ENCODE peak calls at places on chromosome 14, in nine cellular contexts. One of them, this sample, is unnamed.

GRCh38 chr14:72513994-72514659 is 379.8 kb downstream of the DPF3 start:
- DNase-seq in mesendoderm: peak; percentile 46
- DNase-seq in BE2C: no peak
- DNase-seq in testis: no peak
- DNase-seq in SK-N-SH: peak; percentile 50
- DNase-seq in osteoblast: no peak
- DNase-seq in HepG2: peak; percentile 7
- DNase-seq in body of pancreas: no peak
- DNase-seq in sigmoid colon: no peak
- DNase-seq in this sample: peak; percentile 60

GRCh38 chr14:91277546-91278382 is 33.3 kb upstream of the GPR68 start:
- DNase-seq in mesendoderm: no peak
- DNase-seq in BE2C: no peak
- DNase-seq in testis: no peak
- DNase-seq in SK-N-SH: no peak
- DNase-seq in osteoblast: no peak
- DNase-seq in HepG2: no peak
- DNase-seq in body of pancreas: no peak
- DNase-seq in sigmoid colon: no peak
- DNase-seq in this sample: no peak

GRCh38 chr14:22226381-22226780 is 362.6 kb downstream of the DAD1 start:
- DNase-seq in mesendoderm: peak; percentile 51
- DNase-seq in BE2C: no peak
- DNase-seq in testis: no peak
- DNase-seq in SK-N-SH: no peak
- DNase-seq in osteoblast: no peak
- DNase-seq in HepG2: no peak
- DNase-seq in body of pancreas: no peak
- DNase-seq in sigmoid colon: no peak
- DNase-seq in this sample: peak; percentile 77

GRCh38 chr14:95452176-95452889 is 64.1 kb downstream of the SYNE3 start:
- DNase-seq in mesendoderm: peak; percentile 59
- DNase-seq in BE2C: peak; percentile 39
- DNase-seq in testis: no peak
- DNase-seq in SK-N-SH: peak; percentile 56
- DNase-seq in osteoblast: no peak
- DNase-seq in HepG2: peak; percentile 51
- DNase-seq in body of pancreas: no peak
- DNase-seq in sigmoid colon: no peak
- DNase-seq in this sample: peak; percentile 43

GRCh38 chr14:57089901-57090300 is 178.8 kb downstream of the EXOC5 start:
- DNase-seq in mesendoderm: no peak
- DNase-seq in BE2C: no peak
- DNase-seq in testis: no peak
- DNase-seq in SK-N-SH: no peak
- DNase-seq in osteoblast: no peak
- DNase-seq in HepG2: no peak
- DNase-seq in body of pancreas: no peak
- DNase-seq in sigmoid colon: no peak
- DNase-seq in this sample: no peak

GRCh38 chr14:100679170-100679569 is 47.5 kb upstream of the DLK1 start:
- DNase-seq in mesendoderm: no peak
- DNase-seq in BE2C: no peak
- DNase-seq in testis: no peak
- DNase-seq in SK-N-SH: no peak
- DNase-seq in osteoblast: no peak
- DNase-seq in HepG2: no peak
- DNase-seq in body of pancreas: no peak
- DNase-seq in sigmoid colon: no peak
- DNase-seq in this sample: no peak

GRCh38 chr14:29926228-29926627 is 1.4 kb downstream of the PRKD1 start:
- DNase-seq in mesendoderm: peak; percentile 77
- DNase-seq in BE2C: no peak
- DNase-seq in testis: no peak
- DNase-seq in SK-N-SH: no peak
- DNase-seq in osteoblast: peak; percentile 88
- DNase-seq in HepG2: no peak
- DNase-seq in body of pancreas: no peak
- DNase-seq in sigmoid colon: no peak
- DNase-seq in this sample: no peak

GRCh38 chr14:78143489-78144145 is 26.6 kb upstream of the NRXN3 start:
- DNase-seq in mesendoderm: peak; percentile 21
- DNase-seq in BE2C: no peak
- DNase-seq in testis: no peak
- DNase-seq in SK-N-SH: no peak
- DNase-seq in osteoblast: no peak
- DNase-seq in HepG2: no peak
- DNase-seq in body of pancreas: no peak
- DNase-seq in sigmoid colon: no peak
- DNase-seq in this sample: no peak

GRCh38 chr14:68784995-68785816 is 7.7 kb downstream of the ZFP36L1 start:
- DNase-seq in mesendoderm: no peak
- DNase-seq in BE2C: no peak
- DNase-seq in testis: peak; percentile 25
- DNase-seq in SK-N-SH: no peak
- DNase-seq in osteoblast: peak; percentile 76
- DNase-seq in HepG2: no peak
- DNase-seq in body of pancreas: peak; percentile 35
- DNase-seq in sigmoid colon: peak; percentile 74
- DNase-seq in this sample: no peak

GRCh38 chr14:77099425-77100167 is 1.5 kb downstream of the CIPC start:
- DNase-seq in mesendoderm: peak; percentile 50
- DNase-seq in BE2C: no peak
- DNase-seq in testis: peak; percentile 48
- DNase-seq in SK-N-SH: no peak
- DNase-seq in osteoblast: no peak
- DNase-seq in HepG2: no peak
- DNase-seq in body of pancreas: no peak
- DNase-seq in sigmoid colon: no peak
- DNase-seq in this sample: peak; percentile 59
- H3K4me3 ChIP-seq in mesendoderm: no peak overlapping the region
- H3K4me3 ChIP-seq in BE2C: peak overlapping the region; percentile 95
- H3K4me3 ChIP-seq in testis: peak overlapping the region; percentile 97
- H3K4me3 ChIP-seq in SK-N-SH: peak overlapping the region; percentile 94
- H3K4me3 ChIP-seq in osteoblast: peak overlapping the region; percentile 99
- H3K4me3 ChIP-seq in HepG2: no peak overlapping the region
- H3K4me3 ChIP-seq in body of pancreas: no peak overlapping the region
- H3K4me3 ChIP-seq in sigmoid colon: peak overlapping the region; percentile 82
- H3K4me3 ChIP-seq in this sample: peak overlapping the region; percentile 84

GRCh38 chr14:65096323-65097089 is 5.8 kb downstream of the MAX start:
- DNase-seq in mesendoderm: no peak
- DNase-seq in BE2C: peak; percentile 68
- DNase-seq in testis: no peak
- DNase-seq in SK-N-SH: peak; percentile 54
- DNase-seq in osteoblast: no peak
- DNase-seq in HepG2: no peak
- DNase-seq in body of pancreas: no peak
- DNase-seq in sigmoid colon: no peak
- DNase-seq in this sample: no peak

GRCh38 chr14:65095633-65096205 is 6.6 kb downstream of the MAX start:
- DNase-seq in mesendoderm: no peak
- DNase-seq in BE2C: peak; percentile 20
- DNase-seq in testis: peak; percentile 58
- DNase-seq in SK-N-SH: no peak
- DNase-seq in osteoblast: no peak
- DNase-seq in HepG2: no peak
- DNase-seq in body of pancreas: peak; percentile 53
- DNase-seq in sigmoid colon: peak; percentile 91
- DNase-seq in this sample: peak; percentile 15

DNA sequence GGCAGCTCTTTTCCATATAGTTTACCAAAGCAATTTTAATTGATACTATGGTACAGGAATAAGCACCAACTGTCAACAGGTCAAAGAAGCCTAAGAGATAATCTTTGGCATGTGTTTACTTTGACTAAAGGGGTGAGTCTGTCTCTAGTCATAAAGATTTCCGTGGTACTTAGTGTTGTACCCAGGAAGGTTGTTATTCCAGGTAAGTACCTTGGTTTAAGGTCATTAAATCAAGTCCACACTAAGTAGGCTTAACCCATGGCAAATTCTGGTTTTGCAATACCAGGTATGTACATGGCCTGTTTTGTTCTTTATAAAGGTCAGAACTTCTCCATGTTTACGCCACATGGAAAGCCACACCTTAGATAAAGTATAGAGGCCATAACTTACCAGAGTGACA is 10.0 kb downstream of the MAX start:
- DNase-seq in mesendoderm: no peak
- DNase-seq in BE2C: no peak
- DNase-seq in testis: no peak
- DNase-seq in SK-N-SH: no peak
- DNase-seq in osteoblast: no peak
- DNase-seq in HepG2: no peak
- DNase-seq in body of pancreas: no peak
- DNase-seq in sigmoid colon: no peak
- DNase-seq in this sample: no peak
- H3K36me3 ChIP-seq in mesendoderm: peaks cover 14% of the 10 kb centered on the region
- H3K36me3 ChIP-seq in BE2C: peaks cover 59% of the 10 kb centered on the region
- H3K36me3 ChIP-seq in testis: no peaks in the 10 kb centered on the region
- H3K36me3 ChIP-seq in SK-N-SH: peaks cover 79% of the 10 kb centered on the region
- H3K36me3 ChIP-seq in osteoblast: peaks cover 76% of the 10 kb centered on the region
- H3K36me3 ChIP-seq in HepG2: peaks cover 70% of the 10 kb centered on the region
- H3K36me3 ChIP-seq in body of pancreas: peaks cover 38% of the 10 kb centered on the region
- H3K36me3 ChIP-seq in sigmoid colon: peaks cover 33% of the 10 kb centered on the region
- H3K36me3 ChIP-seq in this sample: peaks cover 64% of the 10 kb centered on the region

GRCh38 chr14:34090451-34090850 is 139.6 kb upstream of the EGLN3 start:
- DNase-seq in mesendoderm: no peak
- DNase-seq in BE2C: no peak
- DNase-seq in testis: no peak
- DNase-seq in SK-N-SH: no peak
- DNase-seq in osteoblast: no peak
- DNase-seq in HepG2: no peak
- DNase-seq in body of pancreas: no peak
- DNase-seq in sigmoid colon: no peak
- DNase-seq in this sample: no peak
- H3K4me1 ChIP-seq in mesendoderm: peaks cover 4% of the 10 kb centered on the region
- H3K4me1 ChIP-seq in BE2C: no peaks in the 10 kb centered on the region
- H3K4me1 ChIP-seq in testis: no peaks in the 10 kb centered on the region
- H3K4me1 ChIP-seq in SK-N-SH: no peaks in the 10 kb centered on the region
- H3K4me1 ChIP-seq in osteoblast: no peaks in the 10 kb centered on the region
- H3K4me1 ChIP-seq in HepG2: no peaks in the 10 kb centered on the region
- H3K4me1 ChIP-seq in body of pancreas: no peaks in the 10 kb centered on the region
- H3K4me1 ChIP-seq in sigmoid colon: no peaks in the 10 kb centered on the region
- H3K4me1 ChIP-seq in this sample: no peaks in the 10 kb centered on the region

GRCh38 chr14:70189678-70190077 is 927 bp upstream of the SLC8A3 start:
- DNase-seq in mesendoderm: no peak
- DNase-seq in BE2C: no peak
- DNase-seq in testis: no peak
- DNase-seq in SK-N-SH: peak; percentile 52
- DNase-seq in osteoblast: no peak
- DNase-seq in HepG2: no peak
- DNase-seq in body of pancreas: no peak
- DNase-seq in sigmoid colon: no peak
- DNase-seq in this sample: no peak
- H3K4me3 ChIP-seq in mesendoderm: no peak overlapping the region
- H3K4me3 ChIP-seq in BE2C: no peak overlapping the region
- H3K4me3 ChIP-seq in testis: no peak overlapping the region
- H3K4me3 ChIP-seq in SK-N-SH: peak overlapping the region; percentile 63
- H3K4me3 ChIP-seq in osteoblast: no peak overlapping the region
- H3K4me3 ChIP-seq in HepG2: no peak overlapping the region
- H3K4me3 ChIP-seq in body of pancreas: no peak overlapping the region
- H3K4me3 ChIP-seq in sigmoid colon: no peak overlapping the region
- H3K4me3 ChIP-seq in this sample: no peak overlapping the region

GRCh38 chr14:67652189-67652588 is 22.2 kb downstream of the VTI1B start:
- DNase-seq in mesendoderm: no peak
- DNase-seq in BE2C: no peak
- DNase-seq in testis: no peak
- DNase-seq in SK-N-SH: no peak
- DNase-seq in osteoblast: no peak
- DNase-seq in HepG2: no peak
- DNase-seq in body of pancreas: no peak
- DNase-seq in sigmoid colon: no peak
- DNase-seq in this sample: no peak

GRCh38 chr14:67646136-67646535 is 26.4 kb downstream of the ARG2 start:
- DNase-seq in mesendoderm: no peak
- DNase-seq in BE2C: no peak
- DNase-seq in testis: no peak
- DNase-seq in SK-N-SH: no peak
- DNase-seq in osteoblast: no peak
- DNase-seq in HepG2: no peak
- DNase-seq in body of pancreas: no peak
- DNase-seq in sigmoid colon: no peak
- DNase-seq in this sample: no peak

GRCh38 chr14:67650694-67651093 is 23.7 kb downstream of the VTI1B start:
- DNase-seq in mesendoderm: no peak
- DNase-seq in BE2C: no peak
- DNase-seq in testis: no peak
- DNase-seq in SK-N-SH: no peak
- DNase-seq in osteoblast: peak; percentile 89
- DNase-seq in HepG2: no peak
- DNase-seq in body of pancreas: no peak
- DNase-seq in sigmoid colon: no peak
- DNase-seq in this sample: no peak

GRCh38 chr14:67653651-67654280 is 20.7 kb downstream of the VTI1B start:
- DNase-seq in mesendoderm: peak; percentile 78
- DNase-seq in BE2C: peak; percentile 8
- DNase-seq in testis: no peak
- DNase-seq in SK-N-SH: no peak
- DNase-seq in osteoblast: no peak
- DNase-seq in HepG2: no peak
- DNase-seq in body of pancreas: no peak
- DNase-seq in sigmoid colon: peak; percentile 69
- DNase-seq in this sample: no peak

GRCh38 chr14:67650161-67650560 is 24.3 kb downstream of the VTI1B start:
- DNase-seq in mesendoderm: no peak
- DNase-seq in BE2C: no peak
- DNase-seq in testis: no peak
- DNase-seq in SK-N-SH: no peak
- DNase-seq in osteoblast: no peak
- DNase-seq in HepG2: no peak
- DNase-seq in body of pancreas: no peak
- DNase-seq in sigmoid colon: no peak
- DNase-seq in this sample: no peak
- H3K36me3 ChIP-seq in mesendoderm: peaks cover 10% of the 10 kb centered on the region
- H3K36me3 ChIP-seq in BE2C: peaks cover 47% of the 10 kb centered on the region
- H3K36me3 ChIP-seq in testis: no peaks in the 10 kb centered on the region
- H3K36me3 ChIP-seq in SK-N-SH: peaks cover 83% of the 10 kb centered on the region
- H3K36me3 ChIP-seq in osteoblast: peaks cover 57% of the 10 kb centered on the region
- H3K36me3 ChIP-seq in HepG2: peaks cover 90% of the 10 kb centered on the region
- H3K36me3 ChIP-seq in body of pancreas: peaks cover 21% of the 10 kb centered on the region
- H3K36me3 ChIP-seq in sigmoid colon: peaks cover 22% of the 10 kb centered on the region
- H3K36me3 ChIP-seq in this sample: peaks cover 69% of the 10 kb centered on the region

GRCh38 chr14:59037620-59038019 is 150.8 kb upstream of the DAAM1 start:
- DNase-seq in mesendoderm: no peak
- DNase-seq in BE2C: no peak
- DNase-seq in testis: no peak
- DNase-seq in SK-N-SH: no peak
- DNase-seq in osteoblast: no peak
- DNase-seq in HepG2: no peak
- DNase-seq in body of pancreas: no peak
- DNase-seq in sigmoid colon: no peak
- DNase-seq in this sample: no peak
- H3K4me1 ChIP-seq in mesendoderm: no peaks in the 10 kb centered on the region
- H3K4me1 ChIP-seq in BE2C: no peaks in the 10 kb centered on the region
- H3K4me1 ChIP-seq in testis: no peaks in the 10 kb centered on the region
- H3K4me1 ChIP-seq in SK-N-SH: no peaks in the 10 kb centered on the region
- H3K4me1 ChIP-seq in osteoblast: peaks cover 4% of the 10 kb centered on the region
- H3K4me1 ChIP-seq in HepG2: no peaks in the 10 kb centered on the region
- H3K4me1 ChIP-seq in body of pancreas: no peaks in the 10 kb centered on the region
- H3K4me1 ChIP-seq in sigmoid colon: no peaks in the 10 kb centered on the region
- H3K4me1 ChIP-seq in this sample: no peaks in the 10 kb centered on the region

This sample was measured in A673.